ENCODE peak calls at places on chromosomes 16 and 17, in nine cellular contexts. F is astrocyte of the spinal cord; C is CD4-positive, alpha-beta T cell; R is fibroblast of mammary gland; Q is SW 1271; Z is stimulated activated CD4-positive, alpha-beta T cell treated with anti-CD3 and anti-CD28 coated beads, Interleukin-1b, Interleukin-23, amount 100 ng/mL, for 1 hour; W is effector CD4-positive, alpha-beta T cell; V is transverse colon; T is left cardiac atrium. Y is an unnamed sample.

GRCh38 chr17:75872434-75873351 is 5.7 kb downstream of the TRIM47 start:
- DNase-seq in F (peak), C (peak), R (peak), Q (no peak), Z (no peak), W (peak), V (peak), T (peak), Y (no peak)

GRCh38 chr16:57865746-57866528 is 63.6 kb upstream of the KIFC3 start:
- DNase-seq in F (no peak), C (no peak), R (no peak), Q (no peak), Z (no peak), W (no peak), V (no peak), T (no peak), Y (peak)

GRCh38 chr17:69344939-69345338 is 18.0 kb upstream of the ABCA5 start:
- DNase-seq in F (no peak), C (no peak), R (no peak), Q (no peak), Z (no peak), W (no peak), V (no peak), T (no peak), Y (no peak)

GRCh38 chr17:27559506-27559931 is 71.5 kb upstream of the LGALS9 start:
- DNase-seq in F (peak), C (no peak), R (peak), Q (no peak), Z (no peak), W (no peak), V (no peak), T (peak), Y (no peak)

GRCh38 chr17:41965694-41966375 is 760 bp upstream of the CNP start:
- DNase-seq in F (no peak), C (peak), R (peak), Q (no peak), Z (peak), W (peak), V (peak), T (peak), Y (peak)

GRCh38 chr17:6924121-6924676 is 71.7 kb upstream of the ALOX12 start:
- DNase-seq in F (no peak), C (no peak), R (no peak), Q (no peak), Z (no peak), W (no peak), V (no peak), T (no peak), Y (no peak)

GRCh38 chr16:72967941-72968340 is 80.0 kb downstream of the ZFHX3 start:
- DNase-seq in F (no peak), C (no peak), R (no peak), Q (no peak), Z (no peak), W (no peak), V (no peak), T (no peak), Y (no peak)

GRCh38 chr17:73281926-73282325 is 20.2 kb upstream of the CPSF4L start:
- DNase-seq in F (no peak), C (no peak), R (no peak), Q (no peak), Z (no peak), W (no peak), V (no peak), T (no peak), Y (no peak)

GRCh38 chr17:14156689-14157088 is 80.0 kb downstream of the CDRT15 start:
- DNase-seq in F (no peak), C (no peak), R (peak), Q (no peak), Z (no peak), W (no peak), V (no peak), T (no peak), Y (no peak)

GRCh38 chr17:70239391-70239826 is 70.1 kb downstream of the KCNJ2 start:
- DNase-seq in F (peak), C (no peak), R (no peak), Q (no peak), Z (no peak), W (no peak), V (no peak), T (no peak), Y (no peak)

GRCh38 chr16:23509763-23510153 is 536 bp downstream of the GGA2 start:
- DNase-seq in F (peak), C (peak), R (peak), Q (no peak), Z (no peak), W (peak), V (no peak), T (peak), Y (no peak)

GRCh38 chr17:50364715-50365114 is 8.3 kb downstream of the MRPL27 start:
- DNase-seq in F (peak), C (no peak), R (no peak), Q (no peak), Z (no peak), W (no peak), V (no peak), T (no peak), Y (no peak)

GRCh38 chr17:8670486-8670885 is 40.0 kb upstream of the MYH10 start:
- DNase-seq in F (no peak), C (no peak), R (no peak), Q (no peak), Z (no peak), W (no peak), V (no peak), T (no peak), Y (no peak)

GRCh38 chr16:10256855-10257641 is 74.8 kb upstream of the GRIN2A start:
- DNase-seq in F (peak), C (peak), R (peak), Q (no peak), Z (peak), W (peak), V (peak), T (peak), Y (no peak)

GRCh38 chr17:7579001-7579838 is at the start of gene CD68:
- DNase-seq in F (peak), C (no peak), R (peak), Q (peak), Z (peak), W (no peak), V (peak), T (peak), Y (no peak)

GRCh38 chr16:66539628-66540469 is 10.1 kb downstream of the TK2 start:
- DNase-seq in F (peak), C (no peak), R (no peak), Q (no peak), Z (no peak), W (no peak), V (no peak), T (no peak), Y (no peak)

GRCh38 chr17:36675786-36676185 is 74.4 kb downstream of the MRM1 start:
- DNase-seq in F (no peak), C (no peak), R (no peak), Q (no peak), Z (no peak), W (no peak), V (no peak), T (no peak), Y (no peak)

GRCh38 chr17:73317554-73318426 is 6.0 kb upstream of the CDC42EP4 start:
- DNase-seq in F (no peak), C (no peak), R (no peak), Q (no peak), Z (no peak), W (no peak), V (no peak), T (no peak), Y (no peak)

GRCh38 chr16:87006021-87006420 is 311.2 kb downstream of the C16orf95 start:
- DNase-seq in F (no peak), C (no peak), R (no peak), Q (no peak), Z (no peak), W (no peak), V (no peak), T (no peak), Y (no peak)

GRCh38 chr17:16380640-16381495 is at the start of gene UBB:
- DNase-seq in F (peak), C (peak), R (peak), Q (peak), Z (peak), W (peak), V (peak), T (peak), Y (peak)

GRCh38 chr17:71983828-71984227 is 137.0 kb upstream of the SOX9 start:
- DNase-seq in F (no peak), C (no peak), R (no peak), Q (no peak), Z (no peak), W (no peak), V (no peak), T (no peak), Y (no peak)

GRCh38 chr16:86010680-86011141 is 111.7 kb downstream of the IRF8 start:
- DNase-seq in F (no peak), C (no peak), R (no peak), Q (no peak), Z (no peak), W (no peak), V (no peak), T (no peak), Y (no peak)